ENCODE peak calls at places on chromosome 16, in seven cellular contexts. J is ovary, G is HepG2, Q is cardiac muscle cell, I is heart right ventricle, X is endothelial cell of umbilical vein, B is WERI-Rb-1. K is an unnamed sample.
A peak's percentile ranks its signal among the peaks of the same experiment; 100 is the strongest.

GRCh38 chr16:53789159-53789558 is 85.2 kb downstream of the FTO start:
- DNase-seq in I (no peak), B (no peak), Q (peak; percentile 82), X (no peak), G (no peak), J (no peak), K (peak; percentile 49)

GRCh38 chr16:11254913-11255736 is 879 bp downstream of the SOCS1 start:
- DNase-seq in J (peak; percentile 44), X (peak; percentile 52), B (peak; percentile 44), I (peak; percentile 41), Q (peak; percentile 62), G (no peak), K (no peak)

GRCh38 chr16:73298562-73298961 is 250.6 kb upstream of the ZFHX3 start:
- DNase-seq in X (no peak), I (no peak), Q (peak; percentile 52), B (no peak), G (peak; percentile 9), J (no peak), K (no peak)

GRCh38 chr16:80480664-80481063 is 60.1 kb upstream of the DYNLRB2 start:
- DNase-seq in B (no peak), Q (no peak), I (no peak), X (no peak), J (no peak), G (no peak), K (no peak)

GRCh38 chr16:20910781-20911321 is 10.3 kb downstream of the LYRM1 start:
- DNase-seq in I (no peak), B (no peak), G (no peak), J (no peak), X (peak; percentile 95), Q (peak; percentile 90), K (peak; percentile 98)

GRCh38 chr16:17278988-17279387 is 191.8 kb downstream of the XYLT1 start:
- DNase-seq in J (peak; percentile 70), B (no peak), G (no peak), I (no peak), X (no peak), Q (no peak), K (no peak)

GRCh38 chr16:48903054-48903453 is 293.1 kb upstream of the N4BP1 start:
- DNase-seq in Q (no peak), X (no peak), J (no peak), I (no peak), B (peak; percentile 16), G (no peak), K (no peak)

GRCh38 chr16:7745321-7745720 is 412.7 kb downstream of the RBFOX1 start:
- DNase-seq in J (no peak), B (no peak), X (no peak), G (no peak), Q (no peak), I (no peak), K (no peak)

GRCh38 chr16:59060212-59060611 is 326.1 kb upstream of the GOT2 start:
- DNase-seq in X (no peak), Q (peak; percentile 2), I (no peak), B (no peak), G (no peak), J (no peak), K (peak; percentile 72)

GRCh38 chr16:85350973-85351372 is 238.7 kb upstream of the CIBAR2 start:
- DNase-seq in J (peak; percentile 80), I (peak; percentile 78), G (no peak), X (peak; percentile 96), B (no peak), Q (peak; percentile 94), K (peak; percentile 58)

GRCh38 chr16:31474778-31475738 is 3.1 kb downstream of the TGFB1I1 start:
- DNase-seq in G (no peak), I (no peak), Q (no peak), B (no peak), X (no peak), J (no peak), K (no peak)

GRCh38 chr16:31475949-31476304 is 4.0 kb downstream of the TGFB1I1 start:
- DNase-seq in B (no peak), I (no peak), Q (no peak), G (no peak), X (no peak), J (no peak), K (no peak)

GRCh38 chr16:31474173-31474714 is 2.3 kb downstream of the TGFB1I1 start:
- DNase-seq in X (no peak), G (no peak), I (no peak), B (no peak), J (no peak), Q (peak; percentile 69), K (peak; percentile 63)

GRCh38 chr16:31477220-31478216 is 5.4 kb upstream of the SLC5A2 start:
- DNase-seq in Q (no peak), J (no peak), B (peak; percentile 30), G (peak; percentile 93), I (no peak), X (no peak), K (no peak)

DNA sequence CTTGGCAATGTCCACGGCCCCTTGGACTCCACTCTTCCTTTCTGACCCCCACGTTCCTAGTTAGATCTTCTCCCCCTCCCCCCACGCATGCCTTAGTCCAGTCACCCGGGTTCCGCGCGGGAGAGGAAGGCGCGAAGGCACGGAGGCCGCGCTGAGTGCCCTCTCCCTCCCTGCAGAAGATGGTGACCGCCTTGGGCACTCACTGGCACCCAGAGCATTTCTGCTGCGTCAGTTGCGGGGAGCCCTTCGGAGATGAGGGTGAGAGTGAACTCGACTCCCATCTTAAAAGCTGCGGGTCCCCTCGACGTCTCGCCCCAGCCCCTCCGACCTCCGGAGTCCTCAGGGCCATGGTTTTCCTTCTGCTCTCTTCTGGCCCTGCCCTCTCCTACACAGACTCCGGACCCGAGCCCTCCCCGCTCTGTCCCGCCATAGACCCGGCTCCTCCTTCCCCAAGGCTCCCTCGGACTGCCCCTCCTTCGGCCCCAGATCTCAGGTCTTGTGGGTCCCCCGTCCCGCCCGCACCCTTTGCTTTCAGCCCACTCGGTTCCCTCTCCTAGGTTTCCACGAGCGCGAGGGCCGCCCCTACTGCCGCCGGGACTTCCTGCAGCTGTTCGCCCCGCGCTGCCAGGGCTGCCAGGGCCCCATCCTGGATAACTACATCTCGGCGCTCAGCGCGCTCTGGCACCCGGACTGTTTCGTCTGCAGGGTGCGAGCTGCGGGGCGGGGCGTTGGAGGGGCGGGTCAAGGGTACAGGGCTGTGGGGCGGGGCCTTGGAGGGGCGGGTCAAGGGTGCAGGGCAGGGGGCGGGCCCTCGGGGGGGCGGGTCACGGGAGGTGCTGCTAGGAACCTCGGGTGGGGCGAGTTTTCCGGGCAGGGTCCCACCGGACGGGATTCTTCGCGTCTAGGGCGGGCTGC is 4.6 kb downstream of the TGFB1I1 start:
- DNase-seq in I (peak; percentile 76), G (peak; percentile 63), Q (no peak), X (no peak), J (no peak), B (no peak), K (no peak)
- H3K4me3 ChIP-seq in I (no peak overlapping the region), G (peak overlapping the region; percentile 94), Q (peak overlapping the region; percentile 24), X (no peak overlapping the region), J (no peak overlapping the region), B (no peak overlapping the region), K (no peak overlapping the region)

DNA sequence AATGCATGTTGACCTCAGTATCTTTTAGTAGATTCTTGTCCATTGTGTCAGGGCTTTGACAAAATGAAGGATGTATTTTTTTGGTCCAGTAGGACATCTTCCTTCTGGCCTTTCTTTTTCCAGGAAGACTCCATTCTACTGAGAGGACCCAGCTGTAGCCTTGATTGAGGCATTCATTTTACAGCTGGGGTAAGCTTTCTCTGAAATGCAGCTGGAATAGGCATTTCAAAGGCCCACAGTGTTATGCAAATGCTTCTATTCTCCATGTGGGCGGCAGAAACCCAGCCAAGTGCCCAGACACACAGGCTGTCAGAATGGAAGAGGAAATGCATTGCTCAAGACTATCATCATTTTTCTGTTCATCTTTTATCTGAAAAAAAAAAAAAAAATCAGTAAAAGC is 629.0 kb upstream of the CDH8 start:
- DNase-seq in Q (no peak), I (no peak), X (no peak), J (no peak), B (no peak), G (no peak), K (no peak)
- TF ChIP-seq CTCF in Q (no peak), I (no peak), X (no peak), J (no peak), B (no peak), G (no peak), K (no peak)

GRCh38 chr16:68338326-68339119 is 27.7 kb downstream of the PRMT7 start:
- DNase-seq in I (no peak), J (no peak), Q (no peak), G (no peak), B (no peak), X (no peak), K (no peak)
- H3K36me3 ChIP-seq in I (no peaks in the 10 kb centered on the region), J (no peaks in the 10 kb centered on the region), Q (peaks cover 34% of the 10 kb centered on the region), G (peaks cover 45% of the 10 kb centered on the region), B (peaks cover 70% of the 10 kb centered on the region), X (peaks cover 5% of the 10 kb centered on the region), K (peaks cover 20% of the 10 kb centered on the region)

GRCh38 chr16:50151744-50152143 is 1.4 kb upstream of the TENT4B start:
- DNase-seq in B (no peak), X (no peak), I (peak; percentile 13), G (no peak), J (no peak), Q (no peak), K (no peak)
- H3K4me3 ChIP-seq in B (no peak overlapping the region), X (no peak overlapping the region), I (no peak overlapping the region), G (peak overlapping the region; percentile 98), J (no peak overlapping the region), Q (no peak overlapping the region), K (no peak overlapping the region)

GRCh38 chr16:57979006-57979585 is 8.2 kb upstream of the CNGB1 start:
- DNase-seq in B (peak; percentile 71), Q (no peak), I (no peak), X (no peak), J (no peak), G (no peak), K (no peak)

GRCh38 chr16:57981636-57982035 is 10.7 kb upstream of the CNGB1 start:
- DNase-seq in I (no peak), B (no peak), J (no peak), Q (no peak), G (no peak), X (no peak), K (no peak)

GRCh38 chr16:57982345-57982744 is 11.4 kb upstream of the CNGB1 start:
- DNase-seq in J (no peak), B (no peak), X (no peak), G (no peak), Q (no peak), I (no peak), K (no peak)

GRCh38 chr16:57976331-57976796 is 5.4 kb upstream of the CNGB1 start:
- DNase-seq in I (no peak), X (no peak), J (no peak), B (no peak), Q (peak; percentile 58), G (no peak), K (no peak)

DNA sequence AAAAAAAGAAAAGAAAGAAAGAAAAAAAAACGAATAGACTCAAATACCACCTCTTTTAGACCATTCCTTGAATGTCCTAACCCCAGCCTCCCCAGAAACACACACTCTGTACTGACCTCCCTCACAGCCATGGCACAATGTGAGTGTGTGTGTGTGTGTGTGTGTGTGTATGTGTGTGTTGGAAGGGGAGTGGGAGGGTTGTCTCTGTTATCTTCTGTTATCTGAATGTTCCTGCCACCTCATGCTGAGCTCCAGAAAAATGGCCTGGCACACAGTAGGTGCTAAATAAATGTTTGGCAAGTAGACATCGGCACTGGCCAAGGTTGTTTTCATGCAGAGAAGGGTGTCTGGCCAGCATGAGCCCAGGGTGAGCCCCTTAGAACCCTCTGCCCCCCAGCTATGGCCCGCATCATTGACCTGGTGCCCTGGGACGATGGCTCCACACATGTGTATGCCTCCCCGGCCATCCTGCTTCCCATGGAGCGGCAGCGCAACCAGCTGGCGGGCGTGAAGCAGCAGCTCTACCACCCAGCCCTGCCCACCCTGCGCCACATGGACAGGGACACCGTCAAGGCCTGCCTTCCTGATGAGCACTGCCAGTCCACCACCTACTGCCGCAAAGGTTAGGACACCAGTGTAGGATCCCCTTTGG is 6.6 kb upstream of the CNGB1 start:
- DNase-seq in B (peak; percentile 51), Q (no peak), J (no peak), I (no peak), X (no peak), G (no peak), K (no peak)
- TF ChIP-seq CTCF in B (peak; percentile 75), Q (no peak), J (no peak), I (no peak), X (no peak), G (peak; percentile 91), K (no peak)